ENCODE peak calls at places on chromosomes 5 and 9, in ten cellular contexts. V, O, T, I, G, H, Y, W, B and X are unnamed samples.

GRCh38 chr9:69885474-69885929 is 64.9 kb downstream of the CFAP95 start:
- DNase-seq in V (no peak), O (no peak), T (no peak), I (no peak), G (no peak), H (no peak), Y (no peak), W (no peak), B (no peak), X (no peak)

GRCh38 chr5:68449380-68449779 is 233.8 kb downstream of the PIK3R1 start:
- DNase-seq in V (no peak), O (no peak), T (no peak), I (no peak), G (no peak), H (no peak), Y (no peak), W (no peak), B (no peak), X (no peak)

GRCh38 chr5:76074487-76074886 is 8.7 kb upstream of the SV2C start:
- DNase-seq in V (no peak), O (peak), T (peak), I (no peak), G (peak), H (no peak), Y (no peak), W (no peak), B (no peak), X (no peak)

GRCh38 chr5:115396698-115397097 is 100.2 kb upstream of the CCDC112 start:
- DNase-seq in V (no peak), O (no peak), T (no peak), I (no peak), G (no peak), H (no peak), Y (no peak), W (no peak), B (no peak), X (no peak)

GRCh38 chr5:132103969-132104391 is 30.4 kb downstream of the CSF2 start:
- DNase-seq in V (peak), O (no peak), T (no peak), I (no peak), G (no peak), H (no peak), Y (no peak), W (no peak), B (no peak), X (no peak)

GRCh38 chr5:5883562-5883961 is 461.1 kb downstream of the ICE1 start:
- DNase-seq in V (no peak), O (no peak), T (no peak), I (no peak), G (no peak), H (no peak), Y (no peak), W (peak), B (no peak), X (no peak)

GRCh38 chr5:32241034-32241783 is 67.1 kb upstream of the GOLPH3 start:
- DNase-seq in V (no peak), O (no peak), T (no peak), I (no peak), G (no peak), H (no peak), Y (no peak), W (no peak), B (no peak), X (no peak)

GRCh38 chr9:70352802-70353201 is 61.7 kb downstream of the KLF9 start:
- DNase-seq in V (no peak), O (no peak), T (no peak), I (no peak), G (no peak), H (no peak), Y (no peak), W (no peak), B (peak), X (no peak)

GRCh38 chr9:79731483-79731882 is 159.7 kb downstream of the TLE4 start:
- DNase-seq in V (peak), O (no peak), T (no peak), I (no peak), G (no peak), H (no peak), Y (no peak), W (no peak), B (no peak), X (no peak)

GRCh38 chr5:158364367-158364766 is 505.4 kb upstream of the CLINT1 start:
- DNase-seq in V (no peak), O (no peak), T (no peak), I (no peak), G (no peak), H (no peak), Y (no peak), W (no peak), B (no peak), X (no peak)

GRCh38 chr5:135398160-135398854 is 724 bp downstream of the MACROH2A1 start:
- DNase-seq in V (no peak), O (peak), T (peak), I (no peak), G (peak), H (peak), Y (peak), W (peak), B (peak), X (no peak)

GRCh38 chr5:59275537-59276276 is 617.8 kb downstream of the PDE4D start:
- DNase-seq in V (no peak), O (peak), T (no peak), I (peak), G (peak), H (no peak), Y (no peak), W (no peak), B (no peak), X (no peak)

GRCh38 chr9:18473551-18474279 is at the start of gene ADAMTSL1:
- DNase-seq in V (no peak), O (peak), T (no peak), I (peak), G (peak), H (no peak), Y (peak), W (no peak), B (no peak), X (no peak)

GRCh38 chr5:67377651-67378050 is 181.1 kb upstream of the CD180 start:
- DNase-seq in V (no peak), O (no peak), T (no peak), I (no peak), G (no peak), H (peak), Y (no peak), W (no peak), B (no peak), X (no peak)

GRCh38 chr9:131482343-131483006 is 20.2 kb upstream of the POMT1 start:
- DNase-seq in V (no peak), O (no peak), T (no peak), I (no peak), G (no peak), H (no peak), Y (no peak), W (no peak), B (no peak), X (no peak)

GRCh38 chr9:134962998-134963364 is 45.3 kb upstream of the FCN1 start:
- DNase-seq in V (no peak), O (no peak), T (no peak), I (peak), G (no peak), H (peak), Y (no peak), W (no peak), B (no peak), X (peak)

GRCh38 chr5:150174285-150174684 is 7.7 kb downstream of the CDX1 start:
- DNase-seq in V (no peak), O (no peak), T (no peak), I (no peak), G (no peak), H (no peak), Y (no peak), W (no peak), B (no peak), X (no peak)

GRCh38 chr9:98854206-98854756 is 46.8 kb downstream of the GALNT12 start:
- DNase-seq in V (no peak), O (no peak), T (no peak), I (no peak), G (no peak), H (no peak), Y (no peak), W (no peak), B (no peak), X (no peak)

GRCh38 chr5:11467588-11467987 is 436.7 kb downstream of the CTNND2 start:
- DNase-seq in V (no peak), O (no peak), T (no peak), I (no peak), G (no peak), H (no peak), Y (no peak), W (no peak), B (no peak), X (no peak)

GRCh38 chr5:175394601-175395000 is 49.4 kb downstream of the DRD1 start:
- DNase-seq in V (no peak), O (no peak), T (no peak), I (no peak), G (no peak), H (no peak), Y (no peak), W (no peak), B (no peak), X (no peak)

GRCh38 chr9:131707677-131708612 is 31.9 kb downstream of the RAPGEF1 start:
- DNase-seq in V (no peak), O (peak), T (no peak), I (peak), G (peak), H (no peak), Y (no peak), W (no peak), B (no peak), X (peak)

GRCh38 chr5:80711938-80712337 is 57.2 kb upstream of the DHFR start:
- DNase-seq in V (no peak), O (no peak), T (peak), I (no peak), G (no peak), H (no peak), Y (no peak), W (no peak), B (no peak), X (no peak)

GRCh38 chr5:93022211-93022610 is 558.8 kb downstream of the NR2F1-AS1 start:
- DNase-seq in V (no peak), O (no peak), T (no peak), I (no peak), G (no peak), H (no peak), Y (no peak), W (no peak), B (no peak), X (no peak)

GRCh38 chr5:179781846-179782245 is 11.9 kb upstream of the LTC4S start:
- DNase-seq in V (no peak), O (no peak), T (no peak), I (no peak), G (no peak), H (no peak), Y (no peak), W (no peak), B (no peak), X (no peak)

GRCh38 chr5:179779826-179780225 is 14.0 kb upstream of the LTC4S start:
- DNase-seq in V (no peak), O (no peak), T (no peak), I (no peak), G (no peak), H (no peak), Y (no peak), W (no peak), B (no peak), X (no peak)

GRCh38 chr5:179778591-179778990 is 15.2 kb upstream of the LTC4S start:
- DNase-seq in V (no peak), O (no peak), T (no peak), I (no peak), G (no peak), H (no peak), Y (no peak), W (no peak), B (no peak), X (no peak)

GRCh38 chr5:179777909-179778308 is 15.9 kb upstream of the LTC4S start:
- DNase-seq in V (no peak), O (no peak), T (no peak), I (no peak), G (no peak), H (no peak), Y (no peak), W (no peak), B (no peak), X (no peak)

GRCh38 chr5:179780343-179780742 is 13.4 kb upstream of the LTC4S start:
- DNase-seq in V (no peak), O (no peak), T (no peak), I (peak), G (no peak), H (no peak), Y (no peak), W (no peak), B (no peak), X (no peak)
- TF ChIP-seq POLR2AphosphoS5 in V (no peak), O (no peak), T (no peak), I (no peak), G (no peak), H (no peak), Y (no peak), W (no peak), B (no peak), X (no peak)

DNA sequence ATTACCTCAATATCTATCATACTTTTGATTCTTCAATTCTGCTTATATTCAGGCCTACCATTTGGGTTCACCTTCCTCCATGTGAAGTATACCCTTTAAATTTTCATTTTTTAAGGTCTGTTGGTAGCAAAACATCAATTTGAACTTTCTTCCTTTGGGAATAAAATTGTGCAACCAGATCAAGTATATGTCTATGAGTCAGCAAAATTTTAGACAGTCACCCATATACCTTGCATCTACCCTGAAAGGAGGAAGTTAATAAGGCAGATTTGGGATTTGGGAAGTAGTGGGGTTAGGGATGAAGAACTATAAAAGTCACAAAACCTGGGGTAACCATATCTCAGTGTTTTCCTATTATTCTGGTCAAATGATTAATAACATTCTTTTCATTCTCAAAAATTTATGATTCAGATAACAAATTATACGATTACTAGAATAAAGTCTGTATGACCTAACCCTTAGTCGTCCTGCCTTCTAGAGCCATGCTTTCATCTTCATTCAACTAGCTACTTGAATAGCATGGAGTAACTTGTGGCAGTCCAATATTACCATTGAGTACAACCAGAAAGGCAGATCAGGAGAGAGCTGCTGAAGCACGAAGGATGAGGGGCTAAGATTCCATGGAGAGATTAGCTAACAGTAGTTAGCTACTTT is 2.8 kb upstream of the IL33 start:
- DNase-seq in V (no peak), O (no peak), T (no peak), I (no peak), G (no peak), H (no peak), Y (no peak), W (no peak), B (no peak), X (no peak)
- TF ChIP-seq EP300 in V (no peak), O (no peak), T (no peak), I (no peak), G (no peak), H (no peak), Y (no peak), W (no peak), B (no peak), X (no peak)

DNA sequence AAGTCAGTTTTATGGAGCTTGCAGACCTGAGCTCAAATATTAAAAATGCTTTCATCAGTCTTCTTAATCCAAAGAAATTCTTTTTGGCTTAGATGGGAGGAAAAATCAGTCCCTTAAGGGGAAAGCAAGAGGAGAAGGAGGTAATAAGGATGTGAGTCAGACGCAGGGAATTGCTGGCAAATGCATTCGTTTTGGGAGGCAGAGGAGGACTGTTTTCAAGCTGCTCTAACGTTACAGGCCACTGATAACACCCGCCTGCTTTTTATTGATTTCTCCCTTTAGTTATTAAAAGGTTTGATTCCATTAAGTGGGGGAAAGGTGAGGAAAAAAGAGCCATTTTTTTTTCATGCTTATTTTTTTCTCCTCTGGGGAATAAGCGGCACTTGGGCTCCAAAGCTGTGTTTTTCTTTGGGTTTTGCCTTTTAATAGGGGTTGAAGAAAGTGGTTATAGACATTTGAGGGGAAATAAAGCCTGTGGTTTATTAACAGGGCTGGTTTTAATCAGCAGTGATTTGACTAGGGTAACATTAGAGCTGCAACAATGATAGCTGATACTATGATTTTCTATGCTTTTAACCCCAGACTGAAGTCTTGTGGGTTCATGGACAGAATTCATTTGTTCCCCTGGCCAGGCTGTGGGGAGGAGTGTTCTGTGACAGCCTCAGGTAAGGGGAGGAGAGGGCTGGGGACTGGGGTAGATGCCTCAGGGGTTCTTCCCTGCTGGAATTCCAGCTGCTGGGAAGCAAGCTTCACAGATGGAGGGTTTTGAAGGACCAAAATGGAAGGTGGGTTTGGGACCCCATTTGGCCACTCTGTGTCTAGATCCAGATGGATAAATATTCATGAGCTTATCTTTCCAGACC is 225.2 kb downstream of the GAS1 start:
- DNase-seq in V (no peak), O (no peak), T (no peak), I (peak), G (no peak), H (no peak), Y (no peak), W (no peak), B (no peak), X (no peak)
- TF ChIP-seq POLR2AphosphoS5 in V (no peak), O (no peak), T (no peak), I (peak), G (peak), H (no peak), Y (no peak), W (no peak), B (no peak), X (no peak)

GRCh38 chr5:140690376-140690932 is 716 bp downstream of the HARS1 start:
- DNase-seq in V (no peak), O (peak), T (no peak), I (no peak), G (no peak), H (no peak), Y (no peak), W (no peak), B (no peak), X (no peak)
- TF ChIP-seq EP300 in V (no peak), O (no peak), T (no peak), I (no peak), G (no peak), H (no peak), Y (no peak), W (no peak), B (no peak), X (no peak)